ENCODE peak calls at places on chromosomes 2 and 18, in five cellular contexts. S is heart right ventricle, Q is aorta, E is adrenal gland, W is ovary. C is an unnamed sample.

GRCh38 chr2:27961997-27962396 is 71.5 kb downstream of the BABAM2 start:
- DNase-seq in S (no peak), Q (no peak), E (no peak), W (no peak), C (no peak)

GRCh38 chr2:20357588-20358394 is 7.1 kb upstream of the PUM2 start:
- DNase-seq in S (no peak), Q (no peak), E (no peak), W (no peak), C (no peak)

GRCh38 chr2:119255760-119256573 is 32.3 kb downstream of the STEAP3 start:
- DNase-seq in S (no peak), Q (no peak), E (peak; percentile 53), W (no peak), C (peak; percentile 90)

GRCh38 chr2:37090019-37090477 is 5.7 kb downstream of the GPATCH11 start:
- DNase-seq in S (no peak), Q (no peak), E (no peak), W (no peak), C (no peak)

GRCh38 chr2:30233142-30233961 is 2.0 kb downstream of the LBH start:
- DNase-seq in S (no peak), Q (no peak), E (no peak), W (no peak), C (no peak)

GRCh38 chr18:28768791-28769768 is 592.1 kb upstream of the CDH2 start:
- DNase-seq in S (no peak), Q (no peak), E (no peak), W (no peak), C (no peak)

GRCh38 chr18:29749699-29750098 is 1292.8 kb downstream of the DSC3 start:
- DNase-seq in S (no peak), Q (no peak), E (no peak), W (no peak), C (peak; percentile 2)

GRCh38 chr18:67726882-67727281 is 210.4 kb upstream of the DSEL start:
- DNase-seq in S (no peak), Q (no peak), E (no peak), W (no peak), C (no peak)

GRCh38 chr2:120442541-120442922 is 96.6 kb downstream of the INHBB start:
- DNase-seq in S (no peak), Q (no peak), E (no peak), W (no peak), C (no peak)

GRCh38 chr2:180991361-180991760 is 11.0 kb downstream of the UBE2E3 start:
- DNase-seq in S (no peak), Q (no peak), E (no peak), W (no peak), C (no peak)

GRCh38 chr2:66582364-66582974 is 147.5 kb downstream of the MEIS1 start:
- DNase-seq in S (no peak), Q (no peak), E (no peak), W (no peak), C (no peak)
- H3K27ac ChIP-seq in S (no peak overlapping the region), Q (no peak overlapping the region), E (peak overlapping the region; percentile 89), W (peak overlapping the region; percentile 99), C (peak overlapping the region; percentile 90)

DNA sequence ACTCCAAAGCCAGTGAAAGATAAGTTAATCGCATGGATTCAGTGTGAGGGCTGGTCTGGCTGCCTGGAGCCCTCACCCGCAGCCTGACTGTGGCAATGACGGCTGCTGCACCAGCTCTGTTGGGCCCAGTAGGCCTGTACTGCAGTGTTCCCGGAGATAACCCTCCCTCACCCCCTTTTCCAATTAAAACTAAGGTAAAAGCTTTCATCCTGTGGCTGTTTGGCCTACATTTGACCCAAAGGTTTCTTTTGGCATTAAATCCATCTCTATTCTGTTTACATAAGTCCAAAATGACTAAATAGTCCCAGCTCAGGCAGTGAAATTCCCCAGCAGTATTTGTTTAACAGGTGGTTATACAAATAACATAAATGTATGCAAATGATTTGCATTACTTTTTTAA is 77.8 kb downstream of the ZNF532 start:
- DNase-seq in S (no peak), Q (no peak), E (no peak), W (no peak), C (no peak)
- H3K4me3 ChIP-seq in S (no peak overlapping the region), Q (no peak overlapping the region), E (no peak overlapping the region), W (no peak overlapping the region), C (no peak overlapping the region)

GRCh38 chr2:202700075-202700901 is 65.5 kb downstream of the FAM117B start:
- DNase-seq in S (no peak), Q (no peak), E (no peak), W (no peak), C (no peak)
- H3K9me3 ChIP-seq in S (no peaks in the 10 kb centered on the region), Q (no peaks in the 10 kb centered on the region), E (no peaks in the 10 kb centered on the region), W (no peaks in the 10 kb centered on the region), C (no peaks in the 10 kb centered on the region)

GRCh38 chr2:102029405-102029804 is 37.6 kb downstream of the IL1R2 start:
- DNase-seq in S (no peak), Q (no peak), E (no peak), W (no peak), C (no peak)
- H3K27ac ChIP-seq in S (no peak overlapping the region), Q (no peak overlapping the region), E (no peak overlapping the region), W (no peak overlapping the region), C (no peak overlapping the region)

GRCh38 chr2:97992836-97993825 is 2.6 kb downstream of the TMEM131 start:
- DNase-seq in S (no peak), Q (no peak), E (no peak), W (no peak), C (no peak)
- H3K4me3 ChIP-seq in S (no peak overlapping the region), Q (no peak overlapping the region), E (no peak overlapping the region), W (no peak overlapping the region), C (peak overlapping the region; percentile 87)

GRCh38 chr2:89780318-89780717 is 1088.8 kb downstream of the RPIA start:
- DNase-seq in S (no peak), Q (no peak), E (no peak), W (no peak), C (no peak)

GRCh38 chr2:89775885-89776284 is 1084.4 kb downstream of the RPIA start:
- DNase-seq in S (no peak), Q (no peak), E (no peak), W (no peak), C (no peak)
- H3K9me3 ChIP-seq in S (peaks cover 87% of the 10 kb centered on the region), Q (peaks cover 5% of the 10 kb centered on the region), E (peaks cover 40% of the 10 kb centered on the region), W (no peaks in the 10 kb centered on the region), C (peaks cover 35% of the 10 kb centered on the region)

DNA sequence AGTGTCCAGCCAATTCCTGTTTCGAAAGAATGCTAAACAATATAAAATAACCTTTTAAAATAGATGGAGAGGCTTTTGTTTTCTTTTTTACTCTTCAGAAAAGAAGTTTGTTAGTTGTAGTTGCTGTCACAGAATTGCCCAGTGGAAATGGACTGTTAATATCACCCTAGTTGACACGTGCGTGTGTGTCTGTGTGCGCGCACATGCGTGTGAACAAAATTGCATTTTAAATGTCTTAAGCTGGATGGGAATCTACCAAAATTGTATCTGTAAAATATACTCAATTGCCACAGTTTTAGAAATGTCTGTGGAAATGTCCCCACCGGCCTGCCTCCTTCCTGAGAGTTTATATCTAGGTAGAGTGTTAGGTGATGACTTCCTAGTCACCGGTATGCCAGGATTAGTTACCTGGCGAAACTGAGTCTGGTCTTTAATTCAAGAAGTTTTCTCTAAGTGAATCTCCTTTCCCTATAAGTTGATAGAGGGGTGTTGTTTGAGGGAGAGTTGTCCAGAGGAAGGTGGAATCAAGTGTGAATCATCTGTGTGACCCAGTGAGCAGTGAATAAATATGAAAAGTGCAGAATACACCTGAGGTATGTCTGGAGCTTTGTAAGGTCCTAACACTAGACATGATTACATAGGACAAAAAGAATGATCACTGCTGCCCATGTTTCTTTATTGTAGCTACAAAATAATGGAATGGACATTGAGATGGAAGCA is 11.0 kb downstream of the POU3F3 start:
- DNase-seq in S (no peak), Q (no peak), E (no peak), W (no peak), C (no peak)
- H3K27ac ChIP-seq in S (no peak overlapping the region), Q (no peak overlapping the region), E (no peak overlapping the region), W (no peak overlapping the region), C (no peak overlapping the region)

DNA sequence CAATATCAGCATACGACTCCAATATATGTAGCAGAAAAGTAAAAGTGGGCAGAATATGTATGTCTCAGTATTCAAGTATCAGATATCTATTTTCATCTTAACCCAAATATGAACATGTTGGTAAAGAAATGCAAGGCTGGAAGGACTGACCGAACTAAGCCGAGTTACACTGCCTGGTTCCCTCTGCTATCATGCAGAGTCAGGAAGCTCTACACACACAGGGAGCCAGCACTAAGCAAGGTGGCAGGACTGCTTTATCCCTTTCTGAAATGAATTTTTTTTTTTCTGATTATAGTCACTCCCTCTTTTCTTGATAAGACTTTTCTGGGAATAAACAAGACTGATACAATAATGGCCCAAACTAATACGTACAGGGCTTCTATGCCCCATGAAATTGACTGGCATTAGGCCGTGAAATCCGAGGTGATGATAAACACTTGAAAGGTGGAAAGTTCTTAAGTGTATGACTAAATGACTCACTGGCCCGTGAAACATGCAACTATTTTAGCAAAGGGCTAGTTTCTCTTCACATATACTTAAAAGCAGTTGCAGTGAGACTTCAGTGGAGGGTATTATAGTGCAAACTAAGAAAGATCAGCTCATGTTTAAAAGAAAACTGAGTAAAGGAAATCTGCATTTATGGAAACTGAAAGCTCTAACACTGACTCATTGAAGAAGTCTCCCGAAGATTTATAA is 14.9 kb downstream of the DPP4 start:
- DNase-seq in S (no peak), Q (no peak), E (no peak), W (no peak), C (no peak)
- H3K4me3 ChIP-seq in S (no peak overlapping the region), Q (no peak overlapping the region), E (no peak overlapping the region), W (no peak overlapping the region), C (no peak overlapping the region)

DNA sequence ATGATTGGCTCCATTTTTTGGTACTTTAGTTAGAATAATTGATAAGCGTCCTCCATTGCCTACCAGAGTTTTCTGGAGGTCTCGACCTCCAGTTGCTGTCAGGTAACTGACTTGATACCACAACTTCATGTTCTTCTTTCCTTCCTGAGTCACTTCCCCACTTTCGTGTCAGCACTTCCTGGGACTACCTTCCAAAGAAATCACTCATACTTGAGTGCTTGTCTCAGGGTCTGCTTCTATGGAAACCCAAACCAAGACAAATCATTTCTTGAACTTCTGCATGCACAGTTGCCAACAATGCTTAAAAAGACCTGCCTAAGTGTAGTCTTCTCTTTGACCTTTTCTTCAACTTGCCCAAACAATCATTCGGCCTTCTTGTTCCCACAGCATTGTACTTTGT is 210.3 kb upstream of the ETAA1 start:
- DNase-seq in S (no peak), Q (no peak), E (no peak), W (no peak), C (no peak)
- H3K9me3 ChIP-seq in S (no peaks in the 10 kb centered on the region), Q (no peaks in the 10 kb centered on the region), E (no peaks in the 10 kb centered on the region), W (no peaks in the 10 kb centered on the region), C (no peaks in the 10 kb centered on the region)